ENCODE peak calls at places on chromosomes 3 and 15, in four cellular contexts. Y is mammary epithelial cell, F is ovary, H is transverse colon. X is an unnamed sample.
A peak's percentile ranks its signal among the peaks of the same experiment; 100 is the strongest.

GRCh38 chr3:72334681-72335457 is 513.4 kb downstream of the SHQ1 start:
- DNase-seq in F (no peak), H (no peak), Y (no peak), X (no peak)

GRCh38 chr3:194286747-194287146 is 64.4 kb downstream of the CPN2 start:
- DNase-seq in H (no peak), F (peak; percentile 20), Y (no peak), X (no peak)

GRCh38 chr3:131381445-131382291 is at the start of gene NUDT16:
- DNase-seq in F (peak; percentile 100), Y (peak; percentile 99), H (peak; percentile 100), X (peak; percentile 96)

GRCh38 chr15:34616613-34617012 is 33.2 kb upstream of the GOLGA8B start:
- DNase-seq in F (no peak), Y (peak; percentile 58), H (no peak), X (peak; percentile 36)

GRCh38 chr15:76155742-76156141 is 96.0 kb downstream of the TMEM266 start:
- DNase-seq in Y (no peak), F (no peak), H (no peak), X (no peak)

GRCh38 chr3:113783463-113783862 is 36.6 kb downstream of the ATP6V1A start:
- DNase-seq in F (no peak), H (no peak), Y (peak; percentile 68), X (peak; percentile 98)

GRCh38 chr15:31214864-31215489 is 111.7 kb upstream of the KLF13 start:
- DNase-seq in H (peak; percentile 49), Y (peak; percentile 65), F (no peak), X (no peak)

GRCh38 chr15:75043509-75044257 is 20.3 kb downstream of the PPCDC start:
- DNase-seq in F (peak; percentile 98), Y (peak; percentile 88), H (peak; percentile 91), X (peak; percentile 99)

GRCh38 chr3:101936419-101937331 is 87.4 kb downstream of the NFKBIZ start:
- DNase-seq in H (no peak), Y (peak; percentile 94), F (no peak), X (peak; percentile 91)

GRCh38 chr3:66822059-66823009 is 175.8 kb upstream of the KBTBD8 start:
- DNase-seq in Y (peak; percentile 55), F (peak; percentile 36), H (peak; percentile 76), X (peak; percentile 33)

GRCh38 chr3:144770813-144771400 is 799.3 kb downstream of the DIPK2A start:
- DNase-seq in Y (no peak), F (no peak), H (no peak), X (peak; percentile 12)

GRCh38 chr15:97023131-97023844 is 692.8 kb downstream of the NR2F2 start:
- DNase-seq in H (no peak), F (no peak), Y (no peak), X (peak; percentile 63)

GRCh38 chr15:31776039-31776438 is 254.3 kb upstream of the CHRNA7 start:
- DNase-seq in H (no peak), Y (no peak), F (no peak), X (no peak)

GRCh38 chr3:71859128-71859519 is 74.2 kb upstream of the PROK2 start:
- DNase-seq in F (no peak), H (no peak), Y (peak; percentile 49), X (no peak)

GRCh38 chr3:102163039-102163817 is 271.6 kb upstream of the ZPLD1 start:
- DNase-seq in H (no peak), Y (peak; percentile 82), F (no peak), X (peak; percentile 73)

GRCh38 chr15:73700041-73700842 is 16.1 kb downstream of the CD276 start:
- DNase-seq in H (peak; percentile 79), F (peak; percentile 77), Y (peak; percentile 58), X (peak; percentile 34)

GRCh38 chr15:44695274-44695673 is 15.8 kb downstream of the PATL2 start:
- DNase-seq in Y (no peak), F (no peak), H (no peak), X (no peak)

GRCh38 chr3:46987485-46988401 is 8.3 kb downstream of the NBEAL2 start:
- DNase-seq in F (no peak), Y (peak; percentile 17), H (peak; percentile 87), X (no peak)

GRCh38 chr3:66527253-66527652 is 26.4 kb upstream of the LRIG1 start:
- DNase-seq in F (no peak), H (no peak), Y (no peak), X (no peak)

GRCh38 chr15:77497942-77498361 is 77.3 kb downstream of the HMG20A start:
- DNase-seq in H (no peak), Y (no peak), F (peak; percentile 50), X (peak; percentile 41)

GRCh38 chr3:113018461-113019181 is 27.8 kb downstream of the GTPBP8 start:
- DNase-seq in Y (peak; percentile 26), F (no peak), H (no peak), X (peak; percentile 6)

GRCh38 chr3:9928158-9928557 is 5.5 kb upstream of the CRELD1 start:
- DNase-seq in Y (no peak), F (no peak), H (no peak), X (no peak)

GRCh38 chr3:9932535-9932842 is 1.1 kb upstream of the CRELD1 start:
- DNase-seq in Y (no peak), F (no peak), H (no peak), X (no peak)

GRCh38 chr3:9932843-9933560 is 632 bp upstream of the CRELD1 start:
- DNase-seq in H (peak; percentile 89), Y (peak; percentile 64), F (peak; percentile 78), X (peak; percentile 72)

GRCh38 chr3:9933561-9934234 is at the start of gene CRELD1:
- DNase-seq in Y (peak; percentile 89), H (peak; percentile 98), F (peak; percentile 97), X (peak; percentile 86)

DNA sequence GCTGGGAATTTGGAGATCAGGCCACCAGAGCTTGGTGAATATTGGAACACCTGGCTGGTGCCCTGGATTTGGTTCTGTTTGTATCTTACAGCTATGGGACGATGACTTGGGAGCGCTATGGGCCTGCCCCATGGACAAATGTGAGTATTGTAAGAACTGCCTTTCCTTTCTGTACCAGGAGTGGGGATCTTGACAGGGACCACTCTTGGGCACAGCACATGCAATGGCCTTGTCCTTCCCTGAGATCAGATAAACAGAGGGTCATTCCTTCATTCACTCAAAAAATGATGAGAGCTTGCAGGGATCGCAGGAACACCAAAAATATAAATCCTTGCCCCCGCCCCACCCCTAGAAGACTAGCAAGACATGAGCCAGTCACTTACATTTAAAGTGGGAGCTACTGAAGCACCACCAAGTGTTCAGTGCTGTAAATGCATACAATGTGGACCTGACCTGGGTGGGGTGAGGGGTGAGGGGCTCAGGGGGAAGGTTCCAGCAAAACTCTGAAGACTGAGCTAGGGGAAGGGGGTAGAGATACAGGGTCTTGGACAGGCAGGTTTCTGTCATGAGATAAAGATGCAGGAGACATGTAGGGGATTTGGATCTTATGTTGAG is 2.7 kb upstream of the CRELD1 start:
- DNase-seq in Y (no peak), F (no peak), H (no peak), X (no peak)
- H3K4me1 ChIP-seq in Y (peaks cover 20% of the 10 kb centered on the region), F (peaks cover 12% of the 10 kb centered on the region), H (peaks cover 21% of the 10 kb centered on the region), X (peaks cover 9% of the 10 kb centered on the region)

DNA sequence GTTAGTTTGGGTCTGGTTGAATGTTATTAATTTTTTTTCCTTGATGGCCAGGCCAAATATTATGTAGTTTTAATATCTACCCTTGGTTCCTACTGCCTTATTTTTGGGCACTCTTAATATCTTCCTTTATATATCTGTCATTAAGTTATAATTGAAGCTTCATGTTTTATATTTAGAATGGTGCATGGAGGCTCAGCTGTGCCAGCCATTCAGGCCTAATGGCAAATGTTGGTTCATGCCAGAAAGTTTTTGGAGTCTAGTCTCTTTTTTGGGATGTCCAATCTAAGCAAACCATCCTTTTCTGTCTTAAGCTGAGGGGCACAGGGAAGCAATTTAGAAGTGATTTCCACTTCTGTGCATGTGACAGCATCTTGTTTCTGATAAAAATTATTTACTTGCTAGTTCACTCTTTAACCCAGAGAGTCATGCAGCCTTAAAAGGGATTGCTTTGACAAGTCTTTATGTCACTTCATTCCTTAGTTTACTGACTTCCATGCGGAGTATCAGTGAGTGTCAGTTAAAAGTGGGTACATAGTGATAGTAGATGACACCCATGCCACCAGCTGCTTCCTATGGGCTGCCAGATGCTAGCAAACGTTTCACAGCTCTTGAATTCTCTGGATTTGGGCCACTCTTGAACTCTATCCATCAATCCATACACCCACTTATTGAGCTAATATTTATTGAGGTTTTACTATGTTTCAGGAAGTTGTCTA is 33.0 kb downstream of the MITF start:
- DNase-seq in F (no peak), Y (no peak), H (no peak), X (no peak)
- H3K4me1 ChIP-seq in F (peaks cover 10% of the 10 kb centered on the region), Y (peaks cover 44% of the 10 kb centered on the region), H (no peaks in the 10 kb centered on the region), X (peaks cover 15% of the 10 kb centered on the region)

DNA sequence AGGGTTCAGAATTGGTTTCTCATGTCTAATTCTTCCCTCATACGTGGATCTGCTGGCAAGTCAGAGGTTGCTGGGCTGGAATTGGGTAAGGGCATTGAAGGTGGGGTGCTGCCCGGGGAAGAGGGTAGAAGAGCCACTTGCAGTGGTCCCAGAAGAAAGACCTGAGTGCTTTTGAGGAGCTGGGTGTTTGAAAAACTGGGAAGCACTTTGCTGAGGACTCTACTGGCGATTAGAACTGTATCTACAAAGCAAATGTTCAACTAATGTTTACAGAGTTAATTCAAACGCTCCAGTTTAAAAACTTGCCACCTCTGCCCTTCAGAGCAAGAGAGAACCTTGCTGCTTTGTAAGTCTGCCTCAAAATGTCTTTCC is 21.9 kb downstream of the TRIM71 start:
- DNase-seq in H (no peak), Y (no peak), F (no peak), X (no peak)
- H3K4me1 ChIP-seq in H (no peaks in the 10 kb centered on the region), Y (no peaks in the 10 kb centered on the region), F (no peaks in the 10 kb centered on the region), X (no peaks in the 10 kb centered on the region)

DNA sequence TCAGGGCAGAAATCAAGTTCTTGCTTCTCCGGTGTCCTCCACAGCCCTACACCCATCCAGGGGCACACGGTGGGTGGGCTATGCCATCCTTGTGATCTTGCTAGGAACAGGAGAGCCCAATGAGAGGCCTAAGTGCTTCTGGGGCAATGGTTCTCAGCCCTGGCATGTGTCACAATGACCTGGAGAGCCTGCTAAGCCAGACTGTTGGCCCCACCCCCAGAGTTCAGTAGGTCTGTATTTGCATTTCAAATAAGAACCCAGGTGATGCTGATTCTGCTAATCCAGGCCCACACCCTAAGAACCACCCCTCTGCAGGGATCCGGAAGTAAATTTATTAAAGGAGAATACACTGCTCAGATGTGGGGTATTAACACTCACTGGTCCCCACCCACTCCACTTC is 57.9 kb downstream of the RORA start:
- DNase-seq in F (no peak), H (no peak), Y (no peak), X (no peak)
- H3K4me1 ChIP-seq in F (no peaks in the 10 kb centered on the region), H (no peaks in the 10 kb centered on the region), Y (no peaks in the 10 kb centered on the region), X (no peaks in the 10 kb centered on the region)

GRCh38 chr15:70433583-70434288 is 329.6 kb downstream of the UACA start:
- DNase-seq in H (no peak), F (no peak), Y (no peak), X (no peak)
- H3K4me1 ChIP-seq in H (no peaks in the 10 kb centered on the region), F (no peaks in the 10 kb centered on the region), Y (peaks cover 16% of the 10 kb centered on the region), X (no peaks in the 10 kb centered on the region)

DNA sequence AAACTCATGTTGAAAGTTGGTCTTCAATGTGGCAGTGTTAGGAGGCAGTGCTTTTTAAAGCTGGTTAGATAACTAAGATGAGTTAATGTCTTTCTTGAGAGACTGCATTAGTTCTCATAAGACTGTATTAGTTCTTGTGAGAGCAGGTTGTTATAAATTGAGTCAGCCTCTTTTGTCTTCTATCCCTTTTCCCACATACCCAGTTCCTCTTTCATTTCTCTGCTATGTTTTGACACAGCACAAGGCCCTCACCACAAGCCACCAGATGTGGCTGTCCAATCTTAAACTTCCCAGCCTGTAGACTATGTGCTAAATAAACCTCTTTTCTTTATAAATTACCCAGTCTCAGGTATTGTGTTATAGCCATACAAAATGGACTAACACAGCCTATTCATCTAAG is 94.6 kb upstream of the SNTN start:
- DNase-seq in Y (no peak), H (no peak), F (no peak), X (no peak)
- H3K4me1 ChIP-seq in Y (no peaks in the 10 kb centered on the region), H (peaks cover 10% of the 10 kb centered on the region), F (no peaks in the 10 kb centered on the region), X (no peaks in the 10 kb centered on the region)

X was measured in astrocyte.